ENCODE peak calls at places on chromosomes 7 and 10, in four cellular contexts. S is GM23338, R is fibroblast of mammary gland, U is astrocyte of the spinal cord. P is an unnamed sample.

GRCh38 chr10:97629289-97629688 is 4.0 kb downstream of the MORN4 start:
- DNase-seq in S (no peak), R (no peak), U (no peak), P (no peak)

GRCh38 chr7:54546081-54546985 is 4.2 kb downstream of the VSTM2A start:
- DNase-seq in R (no peak), U (no peak), S (peak), P (no peak)

GRCh38 chr7:133235212-133235883 is 17.5 kb upstream of the EXOC4 start:
- DNase-seq in R (peak), U (no peak), S (no peak), P (peak)

GRCh38 chr10:70722820-70723424 is 50.6 kb downstream of the ADAMTS14 start:
- DNase-seq in S (no peak), U (peak), R (peak), P (peak)

GRCh38 chr7:101238226-101239182 is 902 bp upstream of the CLDN15 start:
- DNase-seq in S (no peak), U (no peak), R (peak), P (no peak)

GRCh38 chr7:25454562-25455031 is 226.3 kb upstream of the NPVF start:
- DNase-seq in U (no peak), R (peak), S (no peak), P (peak)

GRCh38 chr7:155510975-155511595 is 35.3 kb downstream of the CNPY1 start:
- DNase-seq in U (no peak), R (no peak), S (peak), P (no peak)

GRCh38 chr10:103896225-103896624 is 21.8 kb downstream of the STN1 start:
- DNase-seq in S (no peak), R (peak), U (peak), P (peak)

GRCh38 chr7:106425017-106425719 is 140.4 kb upstream of the NAMPT start:
- DNase-seq in R (peak), U (peak), S (no peak), P (peak)

GRCh38 chr10:74079028-74079913 is 71.4 kb downstream of the AP3M1 start:
- DNase-seq in U (peak), R (no peak), S (no peak), P (peak)

GRCh38 chr10:75569506-75569905 is 138.1 kb downstream of the LRMDA start:
- DNase-seq in S (no peak), U (no peak), R (no peak), P (no peak)

GRCh38 chr7:47290466-47290865 is 291.4 kb downstream of the TNS3 start:
- DNase-seq in R (no peak), U (no peak), S (no peak), P (no peak)

GRCh38 chr10:33155720-33156638 is 178.5 kb downstream of the NRP1 start:
- DNase-seq in U (peak), S (peak), R (peak), P (peak)

GRCh38 chr7:29839302-29839701 is 33.0 kb downstream of the WIPF3 start:
- DNase-seq in S (no peak), U (peak), R (peak), P (peak)

GRCh38 chr10:3539696-3540383 is 245.2 kb downstream of the KLF6 start:
- DNase-seq in S (no peak), R (no peak), U (no peak), P (no peak)

GRCh38 chr7:27939893-27940292 is 199.9 kb downstream of the TAX1BP1 start:
- DNase-seq in S (no peak), R (no peak), U (no peak), P (no peak)

GRCh38 chr10:44660271-44660670 is 250.9 kb upstream of the TMEM72 start:
- DNase-seq in U (peak), R (peak), S (no peak), P (peak)

GRCh38 chr10:70927221-70927943 is 39.0 kb upstream of the PCBD1 start:
- DNase-seq in R (no peak), S (no peak), U (no peak), P (peak)

GRCh38 chr10:75137533-75138438 is 26.3 kb downstream of the SAMD8 start:
- DNase-seq in S (no peak), R (peak), U (peak), P (peak)

GRCh38 chr7:97801108-97801507 is 69.2 kb downstream of the TAC1 start:
- DNase-seq in R (no peak), U (no peak), S (peak), P (no peak)

GRCh38 chr7:6380310-6381095 is 67.3 kb downstream of the DAGLB start:
- DNase-seq in S (no peak), U (no peak), R (no peak), P (no peak)

GRCh38 chr10:21047511-21047910 is 150.4 kb upstream of the NEBL start:
- DNase-seq in U (peak), S (no peak), R (peak), P (peak)

GRCh38 chr10:132910901-132911711 is 31.3 kb downstream of the CFAP46 start:
- DNase-seq in S (no peak), R (peak), U (no peak), P (no peak)
- H3K4me3 ChIP-seq in S (no peak), R (no peak), U (no peak), P (no peak)

DNA sequence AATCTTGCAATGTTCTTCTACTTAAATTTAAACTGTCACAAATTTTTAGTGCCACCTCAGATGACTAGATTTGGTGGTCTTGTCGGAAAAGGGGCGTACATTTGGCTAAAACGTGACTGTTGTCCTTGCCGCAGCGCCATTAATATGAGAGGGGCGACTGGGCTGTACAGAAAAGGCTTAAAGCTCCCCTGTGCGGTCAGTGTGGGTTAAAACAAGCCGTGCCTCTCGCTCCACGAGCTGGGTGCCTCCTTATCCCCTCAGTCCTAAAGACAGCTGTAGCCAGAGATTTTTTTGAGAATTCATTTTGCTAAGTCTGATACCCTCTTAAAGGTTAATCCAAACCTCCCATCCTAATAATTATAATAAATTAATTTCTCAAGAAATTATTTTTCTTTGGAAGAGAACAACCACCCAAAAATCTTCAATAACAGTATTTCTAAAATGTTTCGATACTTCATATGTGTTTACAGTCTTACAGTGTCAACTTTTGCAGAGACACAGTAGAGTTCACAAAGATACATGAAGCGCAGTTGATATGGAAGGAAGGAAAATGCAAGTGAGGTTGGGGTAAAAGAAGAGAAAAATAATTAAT is 68.6 kb downstream of the C7orf25 start:
- DNase-seq in U (peak), S (peak), R (peak), P (peak)
- TF ChIP-seq CTCF in U (peak), S (peak), R (peak), P (peak)

GRCh38 chr10:10925667-10926066 is 92.0 kb upstream of the CELF2 start:
- DNase-seq in R (no peak), U (no peak), S (no peak), P (no peak)

GRCh38 chr10:10923029-10923668 is 94.5 kb upstream of the CELF2 start:
- DNase-seq in U (no peak), S (no peak), R (no peak), P (no peak)

GRCh38 chr10:10917031-10917430 is 100.6 kb upstream of the CELF2 start:
- DNase-seq in R (no peak), U (no peak), S (no peak), P (no peak)

GRCh38 chr10:10927608-10928007 is 90.1 kb upstream of the CELF2 start:
- DNase-seq in U (no peak), R (no peak), S (no peak), P (no peak)

DNA sequence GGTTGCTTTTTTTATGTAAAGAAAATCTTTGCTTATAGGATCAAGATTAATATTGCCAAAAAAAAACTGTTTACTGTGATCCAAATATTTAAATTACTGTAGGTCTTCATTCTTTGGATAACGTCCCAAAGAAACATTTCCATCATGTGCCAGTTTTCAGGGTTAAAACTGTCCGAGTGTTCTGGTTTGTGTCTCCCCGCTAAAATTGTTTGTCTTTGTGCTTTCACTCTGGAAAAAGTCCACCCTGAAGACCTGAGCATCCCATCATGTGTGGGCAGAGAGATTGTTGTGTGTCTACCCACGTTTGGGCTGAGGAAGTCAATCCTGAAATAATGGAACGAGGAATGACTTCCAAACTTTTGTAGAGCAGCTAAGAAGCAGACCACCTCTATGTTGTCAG is 95.6 kb upstream of the CELF2 start:
- DNase-seq in S (no peak), R (no peak), U (no peak), P (no peak)
- H3K4me3 ChIP-seq in S (no peak), R (no peak), U (no peak), P (no peak)

GRCh38 chr7:99191869-99192596 is 15.9 kb downstream of the KPNA7 start:
- DNase-seq in U (no peak), R (no peak), S (no peak), P (no peak)
- TF ChIP-seq CTCF in U (no peak), R (no peak), S (no peak), P (no peak)

GRCh38 chr10:36634916-36635315 is 490.5 kb upstream of the ANKRD30A start:
- DNase-seq in R (peak), U (peak), S (no peak), P (peak)
- H3K4me3 ChIP-seq in R (no peak), U (no peak), S (no peak), P (no peak)

GRCh38 chr7:41809487-41810257 is 106.8 kb upstream of the INHBA start:
- DNase-seq in U (peak), S (no peak), R (peak), P (peak)
- TF ChIP-seq CTCF in U (no peak), S (no peak), R (no peak), P (no peak)

GRCh38 chr10:90917968-90918318 is 2.9 kb downstream of the ANKRD1 start:
- DNase-seq in U (no peak), R (no peak), S (no peak), P (no peak)

GRCh38 chr10:90919683-90920574 is 958 bp downstream of the ANKRD1 start:
- DNase-seq in U (no peak), R (no peak), S (peak), P (no peak)

GRCh38 chr10:90923111-90923731 is 2.3 kb upstream of the ANKRD1 start:
- DNase-seq in S (no peak), R (no peak), U (no peak), P (no peak)

GRCh38 chr10:90921906-90922305 is 1.0 kb upstream of the ANKRD1 start:
- DNase-seq in R (no peak), S (no peak), U (no peak), P (no peak)

DNA sequence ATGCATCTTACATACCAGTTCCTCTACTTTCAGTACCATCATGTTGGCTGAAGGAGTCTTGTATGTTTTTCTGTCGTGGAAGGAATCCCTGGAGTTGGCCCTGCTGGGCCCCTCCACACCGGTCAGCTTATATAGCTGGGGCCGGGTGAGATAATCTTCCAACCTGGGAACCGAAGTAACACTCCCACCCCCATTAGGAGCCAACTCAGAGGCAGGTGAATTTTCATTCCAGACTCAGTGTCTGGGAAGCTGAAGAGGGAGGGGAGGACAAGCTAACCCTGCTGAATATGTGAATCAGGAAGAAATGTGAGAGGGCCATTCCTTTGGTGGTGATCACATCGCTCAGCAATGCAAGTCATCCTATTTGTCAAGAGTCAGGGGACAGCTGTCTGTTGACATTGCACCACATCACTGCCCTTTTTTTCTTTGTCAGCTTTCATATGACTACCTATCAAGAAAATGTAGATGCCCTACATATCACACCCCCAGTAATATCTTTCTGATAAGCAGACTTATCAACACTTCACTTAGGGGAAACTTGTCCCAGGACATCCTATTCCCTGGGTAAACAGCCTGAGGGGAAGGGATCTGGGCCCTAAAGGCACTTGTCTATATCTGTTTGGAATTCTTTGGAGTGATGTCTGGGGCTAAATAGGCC is at the start of gene ANKRD1:
- DNase-seq in S (peak), U (peak), R (peak), P (peak)
- H3K4me3 ChIP-seq in S (no peak), U (peak), R (no peak), P (no peak)

P was measured in cardiac fibroblast.